ENCODE peak calls at places on chromosomes 6 and 20, in nine cellular contexts. One of them, this sample, is unnamed.

GRCh38 chr20:33663161-33664084 is 1.3 kb downstream of the C20orf144 start:
- DNase-seq in NAMALWA: peak; percentile 80
- DNase-seq in T-helper 17 cell: peak; percentile 81
- DNase-seq in GM06990: peak; percentile 89
- DNase-seq in lower lobe of right lung: peak; percentile 94
- DNase-seq in GM23338: peak; percentile 91
- DNase-seq in left ventricle myocardium inferior: peak; percentile 86
- DNase-seq in AG08395: peak; percentile 86
- DNase-seq in HT-29: peak; percentile 84
- DNase-seq in this sample: peak; percentile 91

GRCh38 chr20:57425150-57426013 is 34.2 kb downstream of the RBM38 start:
- DNase-seq in NAMALWA: peak; percentile 75
- DNase-seq in T-helper 17 cell: no peak
- DNase-seq in GM06990: no peak
- DNase-seq in lower lobe of right lung: peak; percentile 30
- DNase-seq in GM23338: no peak
- DNase-seq in left ventricle myocardium inferior: no peak
- DNase-seq in AG08395: no peak
- DNase-seq in HT-29: no peak
- DNase-seq in this sample: peak; percentile 83

GRCh38 chr6:115934829-115935228 is 125.9 kb downstream of the FRK start:
- DNase-seq in NAMALWA: no peak
- DNase-seq in T-helper 17 cell: no peak
- DNase-seq in GM06990: no peak
- DNase-seq in lower lobe of right lung: no peak
- DNase-seq in GM23338: no peak
- DNase-seq in left ventricle myocardium inferior: no peak
- DNase-seq in AG08395: no peak
- DNase-seq in HT-29: no peak
- DNase-seq in this sample: no peak

GRCh38 chr20:17843246-17844132 is 125.1 kb downstream of the SNX5 start:
- DNase-seq in NAMALWA: no peak
- DNase-seq in T-helper 17 cell: no peak
- DNase-seq in GM06990: no peak
- DNase-seq in lower lobe of right lung: no peak
- DNase-seq in GM23338: no peak
- DNase-seq in left ventricle myocardium inferior: peak; percentile 54
- DNase-seq in AG08395: peak; percentile 92
- DNase-seq in HT-29: no peak
- DNase-seq in this sample: peak; percentile 39

GRCh38 chr6:46443623-46444022 is 47.6 kb downstream of the RCAN2 start:
- DNase-seq in NAMALWA: no peak
- DNase-seq in T-helper 17 cell: no peak
- DNase-seq in GM06990: no peak
- DNase-seq in lower lobe of right lung: no peak
- DNase-seq in GM23338: no peak
- DNase-seq in left ventricle myocardium inferior: no peak
- DNase-seq in AG08395: no peak
- DNase-seq in HT-29: no peak
- DNase-seq in this sample: no peak

GRCh38 chr6:121858310-121858709 is 422.9 kb downstream of the GJA1 start:
- DNase-seq in NAMALWA: no peak
- DNase-seq in T-helper 17 cell: no peak
- DNase-seq in GM06990: no peak
- DNase-seq in lower lobe of right lung: no peak
- DNase-seq in GM23338: peak; percentile 25
- DNase-seq in left ventricle myocardium inferior: no peak
- DNase-seq in AG08395: no peak
- DNase-seq in HT-29: no peak
- DNase-seq in this sample: no peak

GRCh38 chr20:15986690-15987089 is 586.6 kb downstream of the KIF16B start:
- DNase-seq in NAMALWA: no peak
- DNase-seq in T-helper 17 cell: no peak
- DNase-seq in GM06990: peak; percentile 56
- DNase-seq in lower lobe of right lung: no peak
- DNase-seq in GM23338: no peak
- DNase-seq in left ventricle myocardium inferior: no peak
- DNase-seq in AG08395: no peak
- DNase-seq in HT-29: no peak
- DNase-seq in this sample: no peak

GRCh38 chr6:108589244-108589730 is 28.6 kb downstream of the FOXO3 start:
- DNase-seq in NAMALWA: peak; percentile 75
- DNase-seq in T-helper 17 cell: no peak
- DNase-seq in GM06990: no peak
- DNase-seq in lower lobe of right lung: peak; percentile 88
- DNase-seq in GM23338: peak; percentile 91
- DNase-seq in left ventricle myocardium inferior: peak; percentile 74
- DNase-seq in AG08395: peak; percentile 14
- DNase-seq in HT-29: peak; percentile 76
- DNase-seq in this sample: peak; percentile 95

GRCh38 chr6:136446579-136447182 is 103.5 kb downstream of the MAP7 start:
- DNase-seq in NAMALWA: no peak
- DNase-seq in T-helper 17 cell: no peak
- DNase-seq in GM06990: no peak
- DNase-seq in lower lobe of right lung: no peak
- DNase-seq in GM23338: no peak
- DNase-seq in left ventricle myocardium inferior: no peak
- DNase-seq in AG08395: peak; percentile 61
- DNase-seq in HT-29: no peak
- DNase-seq in this sample: no peak

GRCh38 chr6:169969372-169970099 is 218.1 kb downstream of the ERMARD start:
- DNase-seq in NAMALWA: no peak
- DNase-seq in T-helper 17 cell: no peak
- DNase-seq in GM06990: no peak
- DNase-seq in lower lobe of right lung: no peak
- DNase-seq in GM23338: no peak
- DNase-seq in left ventricle myocardium inferior: no peak
- DNase-seq in AG08395: no peak
- DNase-seq in HT-29: no peak
- DNase-seq in this sample: no peak

GRCh38 chr6:107458687-107459282 is 579 bp downstream of the PDSS2 start:
- DNase-seq in NAMALWA: peak; percentile 71
- DNase-seq in T-helper 17 cell: peak; percentile 13
- DNase-seq in GM06990: no peak
- DNase-seq in lower lobe of right lung: no peak
- DNase-seq in GM23338: peak; percentile 47
- DNase-seq in left ventricle myocardium inferior: peak; percentile 22
- DNase-seq in AG08395: peak; percentile 30
- DNase-seq in HT-29: peak; percentile 44
- DNase-seq in this sample: peak; percentile 69

GRCh38 chr6:152635949-152636674 is 1.1 kb downstream of the SYNE1 start:
- DNase-seq in NAMALWA: no peak
- DNase-seq in T-helper 17 cell: no peak
- DNase-seq in GM06990: peak; percentile 46
- DNase-seq in lower lobe of right lung: peak; percentile 57
- DNase-seq in GM23338: peak; percentile 66
- DNase-seq in left ventricle myocardium inferior: peak; percentile 27
- DNase-seq in AG08395: peak; percentile 47
- DNase-seq in HT-29: no peak
- DNase-seq in this sample: peak; percentile 71

GRCh38 chr6:25010917-25011625 is 75.3 kb upstream of the RIPOR2 start:
- DNase-seq in NAMALWA: no peak
- DNase-seq in T-helper 17 cell: no peak
- DNase-seq in GM06990: no peak
- DNase-seq in lower lobe of right lung: no peak
- DNase-seq in GM23338: no peak
- DNase-seq in left ventricle myocardium inferior: no peak
- DNase-seq in AG08395: peak; percentile 55
- DNase-seq in HT-29: no peak
- DNase-seq in this sample: no peak

GRCh38 chr20:23049201-23049932 is at the start of gene THBD:
- DNase-seq in NAMALWA: no peak
- DNase-seq in T-helper 17 cell: no peak
- DNase-seq in GM06990: peak; percentile 34
- DNase-seq in lower lobe of right lung: peak; percentile 88
- DNase-seq in GM23338: peak; percentile 68
- DNase-seq in left ventricle myocardium inferior: peak; percentile 86
- DNase-seq in AG08395: peak; percentile 59
- DNase-seq in HT-29: no peak
- DNase-seq in this sample: peak; percentile 63

GRCh38 chr6:98641929-98642328 is 192.4 kb upstream of the POU3F2 start:
- DNase-seq in NAMALWA: no peak
- DNase-seq in T-helper 17 cell: no peak
- DNase-seq in GM06990: no peak
- DNase-seq in lower lobe of right lung: no peak
- DNase-seq in GM23338: no peak
- DNase-seq in left ventricle myocardium inferior: no peak
- DNase-seq in AG08395: peak; percentile 1
- DNase-seq in HT-29: no peak
- DNase-seq in this sample: no peak

GRCh38 chr6:155340464-155341129 is 26.3 kb upstream of the TFB1M start:
- DNase-seq in NAMALWA: no peak
- DNase-seq in T-helper 17 cell: no peak
- DNase-seq in GM06990: no peak
- DNase-seq in lower lobe of right lung: no peak
- DNase-seq in GM23338: peak; percentile 52
- DNase-seq in left ventricle myocardium inferior: no peak
- DNase-seq in AG08395: peak; percentile 66
- DNase-seq in HT-29: no peak
- DNase-seq in this sample: no peak

GRCh38 chr6:106973841-106974336 is 640 bp downstream of the CD24 start:
- DNase-seq in NAMALWA: peak; percentile 58
- DNase-seq in T-helper 17 cell: no peak
- DNase-seq in GM06990: peak; percentile 40
- DNase-seq in lower lobe of right lung: peak; percentile 46
- DNase-seq in GM23338: peak; percentile 32
- DNase-seq in left ventricle myocardium inferior: no peak
- DNase-seq in AG08395: no peak
- DNase-seq in HT-29: peak; percentile 54
- DNase-seq in this sample: peak; percentile 77

GRCh38 chr6:143457563-143458359 is 7.2 kb downstream of the PEX3 start:
- DNase-seq in NAMALWA: no peak
- DNase-seq in T-helper 17 cell: no peak
- DNase-seq in GM06990: no peak
- DNase-seq in lower lobe of right lung: no peak
- DNase-seq in GM23338: no peak
- DNase-seq in left ventricle myocardium inferior: no peak
- DNase-seq in AG08395: peak; percentile 12
- DNase-seq in HT-29: peak; percentile 48
- DNase-seq in this sample: peak; percentile 10

GRCh38 chr20:51385941-51386530 is 156.5 kb downstream of the NFATC2 start:
- DNase-seq in NAMALWA: peak; percentile 50
- DNase-seq in T-helper 17 cell: no peak
- DNase-seq in GM06990: no peak
- DNase-seq in lower lobe of right lung: no peak
- DNase-seq in GM23338: peak; percentile 76
- DNase-seq in left ventricle myocardium inferior: no peak
- DNase-seq in AG08395: peak; percentile 65
- DNase-seq in HT-29: peak; percentile 62
- DNase-seq in this sample: peak; percentile 43

GRCh38 chr6:33846226-33846625 is 42.4 kb upstream of the MLN start:
- DNase-seq in NAMALWA: no peak
- DNase-seq in T-helper 17 cell: no peak
- DNase-seq in GM06990: no peak
- DNase-seq in lower lobe of right lung: no peak
- DNase-seq in GM23338: no peak
- DNase-seq in left ventricle myocardium inferior: no peak
- DNase-seq in AG08395: no peak
- DNase-seq in HT-29: no peak
- DNase-seq in this sample: no peak

GRCh38 chr6:88952065-88952704 is 11.2 kb downstream of the RNGTT start:
- DNase-seq in NAMALWA: no peak
- DNase-seq in T-helper 17 cell: no peak
- DNase-seq in GM06990: no peak
- DNase-seq in lower lobe of right lung: no peak
- DNase-seq in GM23338: no peak
- DNase-seq in left ventricle myocardium inferior: no peak
- DNase-seq in AG08395: no peak
- DNase-seq in HT-29: peak; percentile 20
- DNase-seq in this sample: no peak

GRCh38 chr20:46323557-46323956 is 15.3 kb upstream of the CDH22 start:
- DNase-seq in NAMALWA: no peak
- DNase-seq in T-helper 17 cell: no peak
- DNase-seq in GM06990: no peak
- DNase-seq in lower lobe of right lung: no peak
- DNase-seq in GM23338: no peak
- DNase-seq in left ventricle myocardium inferior: no peak
- DNase-seq in AG08395: no peak
- DNase-seq in HT-29: no peak
- DNase-seq in this sample: no peak